ENCODE peak calls at places on chromosomes 13 and 19, in six cellular contexts. V is CD8-positive, alpha-beta T cell; Z is cardiac muscle cell; X is PC-9; G is pancreas; I is PC-3. M is an unnamed sample.

GRCh38 chr13:88648598-88649373 is 977.6 kb downstream of the SLITRK5 start:
- DNase-seq in V (no peak), Z (no peak), X (no peak), G (no peak), I (no peak), M (no peak)

GRCh38 chr19:979318-979741 is 4.8 kb upstream of the WDR18 start:
- DNase-seq in V (no peak), Z (no peak), X (no peak), G (no peak), I (no peak), M (no peak)

GRCh38 chr13:64074989-64075474 is 2659.4 kb upstream of the PCDH20 start:
- DNase-seq in V (no peak), Z (no peak), X (peak; percentile 44), G (no peak), I (no peak), M (no peak)

GRCh38 chr19:46493236-46494114 is 2.2 kb downstream of the PNMA8B start:
- DNase-seq in V (no peak), Z (peak; percentile 58), X (no peak), G (no peak), I (no peak), M (peak; percentile 21)

GRCh38 chr19:33795370-33796163 is 1.1 kb upstream of the KCTD15 start:
- DNase-seq in V (peak; percentile 26), Z (peak; percentile 96), X (peak; percentile 61), G (peak; percentile 83), I (peak; percentile 70), M (peak; percentile 82)

GRCh38 chr19:1283207-1283916 is 2.3 kb upstream of the EFNA2 start:
- DNase-seq in V (no peak), Z (no peak), X (no peak), G (no peak), I (no peak), M (no peak)

GRCh38 chr13:47033216-47033615 is 136.4 kb upstream of the HTR2A start:
- DNase-seq in V (no peak), Z (peak; percentile 45), X (no peak), G (no peak), I (peak; percentile 57), M (no peak)

GRCh38 chr13:84655677-84656076 is 773.4 kb upstream of the SLITRK1 start:
- DNase-seq in V (no peak), Z (peak; percentile 31), X (no peak), G (no peak), I (no peak), M (no peak)

GRCh38 chr13:43877788-43878187 is 1.8 kb downstream of the CCDC122 start:
- DNase-seq in V (no peak), Z (no peak), X (no peak), G (no peak), I (no peak), M (no peak)

GRCh38 chr13:20525144-20525600 is 485 bp downstream of the CRYL1 start:
- DNase-seq in V (peak; percentile 24), Z (peak; percentile 14), X (no peak), G (peak; percentile 20), I (peak; percentile 21), M (peak; percentile 57)

GRCh38 chr19:14337510-14337909 is 43.7 kb upstream of the ADGRE5 start:
- DNase-seq in V (no peak), Z (peak; percentile 30), X (no peak), G (no peak), I (peak; percentile 72), M (peak; percentile 76)

DNA sequence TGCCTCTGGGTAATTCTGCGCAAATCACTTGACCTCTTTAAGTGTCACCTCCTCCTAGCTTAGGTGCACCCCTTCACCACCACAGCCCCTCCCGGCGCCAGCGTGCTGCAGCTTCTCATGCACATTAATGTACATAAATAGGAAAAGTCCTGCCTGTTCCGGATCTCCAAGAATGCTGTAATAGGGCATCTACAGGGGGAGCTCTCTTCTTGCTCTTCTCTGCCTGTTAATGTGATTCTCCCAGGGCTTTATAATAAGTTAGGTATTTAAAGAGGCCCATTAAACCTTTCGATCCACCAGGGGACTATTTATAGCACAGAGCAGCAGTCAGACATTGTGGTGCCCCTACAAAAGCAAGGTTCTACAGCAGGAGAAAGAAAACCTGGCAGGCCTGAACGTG is 35.3 kb downstream of the SOX1 start:
- DNase-seq in V (no peak), Z (no peak), X (no peak), G (no peak), I (peak; percentile 6), M (no peak)
- TF ChIP-seq CTCF in V (no peak), Z (no peak), X (no peak), G (no peak), I (no peak), M (peak; percentile 49)

GRCh38 chr19:4010808-4011110 is 3.2 kb downstream of the PIAS4 start:
- DNase-seq in V (no peak), Z (no peak), X (no peak), G (no peak), I (no peak), M (no peak)

GRCh38 chr19:4013886-4014540 is 6.5 kb downstream of the PIAS4 start:
- DNase-seq in V (no peak), Z (no peak), X (no peak), G (no peak), I (no peak), M (no peak)

GRCh38 chr19:4014541-4015491 is 7.3 kb downstream of the PIAS4 start:
- DNase-seq in V (peak; percentile 18), Z (no peak), X (no peak), G (peak; percentile 69), I (no peak), M (no peak)

GRCh38 chr19:4012092-4012974 is 4.8 kb downstream of the PIAS4 start:
- DNase-seq in V (no peak), Z (no peak), X (no peak), G (peak; percentile 83), I (no peak), M (peak; percentile 38)

GRCh38 chr19:4012975-4013634 is 5.6 kb downstream of the PIAS4 start:
- DNase-seq in V (no peak), Z (no peak), X (no peak), G (no peak), I (no peak), M (no peak)
- H3K27ac ChIP-seq in V (no peak overlapping the region), Z (no peak overlapping the region), X (no peak overlapping the region), G (peak overlapping the region; percentile 42), I (no peak overlapping the region), M (peak overlapping the region; percentile 82)

GRCh38 chr19:49425922-49426592 is 869 bp downstream of the GFY start:
- DNase-seq in V (no peak), Z (no peak), X (no peak), G (no peak), I (peak; percentile 37), M (no peak)
- H3K4me3 ChIP-seq in V (no peak overlapping the region), Z (no peak overlapping the region), X (no peak overlapping the region), G (no peak overlapping the region), I (no peak overlapping the region), M (no peak overlapping the region)

GRCh38 chr19:30648321-30648720 is 276.1 kb downstream of the ZNF536 start:
- DNase-seq in V (no peak), Z (no peak), X (no peak), G (no peak), I (no peak), M (no peak)
- TF ChIP-seq CTCF in V (no peak), Z (no peak), X (no peak), G (no peak), I (no peak), M (no peak)

GRCh38 chr13:30869491-30869890 is 36.6 kb upstream of the MEDAG start:
- DNase-seq in V (no peak), Z (peak; percentile 54), X (no peak), G (no peak), I (no peak), M (no peak)
- H3K27ac ChIP-seq in V (no peak overlapping the region), Z (no peak overlapping the region), X (no peak overlapping the region), G (no peak overlapping the region), I (no peak overlapping the region), M (peak overlapping the region; percentile 81)

GRCh38 chr19:17322854-17323253 is 11.8 kb downstream of the ANO8 start:
- DNase-seq in V (no peak), Z (no peak), X (no peak), G (no peak), I (no peak), M (no peak)

GRCh38 chr19:17324357-17325114 is 10.1 kb downstream of the ANO8 start:
- DNase-seq in V (no peak), Z (no peak), X (no peak), G (no peak), I (no peak), M (no peak)

GRCh38 chr19:17323973-17324327 is 10.7 kb downstream of the ANO8 start:
- DNase-seq in V (no peak), Z (no peak), X (no peak), G (no peak), I (no peak), M (no peak)

GRCh38 chr19:17321655-17322489 is 12.5 kb downstream of the DDA1 start:
- DNase-seq in V (no peak), Z (no peak), X (no peak), G (no peak), I (no peak), M (no peak)

GRCh38 chr19:17323274-17323972 is 11.2 kb downstream of the ANO8 start:
- DNase-seq in V (no peak), Z (no peak), X (no peak), G (no peak), I (no peak), M (no peak)
- H3K4me3 ChIP-seq in V (no peak overlapping the region), Z (no peak overlapping the region), X (no peak overlapping the region), G (no peak overlapping the region), I (no peak overlapping the region), M (no peak overlapping the region)

GRCh38 chr19:41434450-41434849 is 5.3 kb downstream of the DMAC2 start:
- DNase-seq in V (no peak), Z (no peak), X (no peak), G (no peak), I (no peak), M (no peak)

GRCh38 chr19:41428481-41428859 is 1.3 kb upstream of the B3GNT8 start:
- DNase-seq in V (no peak), Z (no peak), X (no peak), G (no peak), I (no peak), M (no peak)

GRCh38 chr19:41433171-41433570 is 6.0 kb upstream of the B3GNT8 start:
- DNase-seq in V (no peak), Z (no peak), X (no peak), G (no peak), I (no peak), M (no peak)

GRCh38 chr19:41430907-41431306 is 3.7 kb upstream of the B3GNT8 start:
- DNase-seq in V (no peak), Z (no peak), X (no peak), G (no peak), I (no peak), M (no peak)

DNA sequence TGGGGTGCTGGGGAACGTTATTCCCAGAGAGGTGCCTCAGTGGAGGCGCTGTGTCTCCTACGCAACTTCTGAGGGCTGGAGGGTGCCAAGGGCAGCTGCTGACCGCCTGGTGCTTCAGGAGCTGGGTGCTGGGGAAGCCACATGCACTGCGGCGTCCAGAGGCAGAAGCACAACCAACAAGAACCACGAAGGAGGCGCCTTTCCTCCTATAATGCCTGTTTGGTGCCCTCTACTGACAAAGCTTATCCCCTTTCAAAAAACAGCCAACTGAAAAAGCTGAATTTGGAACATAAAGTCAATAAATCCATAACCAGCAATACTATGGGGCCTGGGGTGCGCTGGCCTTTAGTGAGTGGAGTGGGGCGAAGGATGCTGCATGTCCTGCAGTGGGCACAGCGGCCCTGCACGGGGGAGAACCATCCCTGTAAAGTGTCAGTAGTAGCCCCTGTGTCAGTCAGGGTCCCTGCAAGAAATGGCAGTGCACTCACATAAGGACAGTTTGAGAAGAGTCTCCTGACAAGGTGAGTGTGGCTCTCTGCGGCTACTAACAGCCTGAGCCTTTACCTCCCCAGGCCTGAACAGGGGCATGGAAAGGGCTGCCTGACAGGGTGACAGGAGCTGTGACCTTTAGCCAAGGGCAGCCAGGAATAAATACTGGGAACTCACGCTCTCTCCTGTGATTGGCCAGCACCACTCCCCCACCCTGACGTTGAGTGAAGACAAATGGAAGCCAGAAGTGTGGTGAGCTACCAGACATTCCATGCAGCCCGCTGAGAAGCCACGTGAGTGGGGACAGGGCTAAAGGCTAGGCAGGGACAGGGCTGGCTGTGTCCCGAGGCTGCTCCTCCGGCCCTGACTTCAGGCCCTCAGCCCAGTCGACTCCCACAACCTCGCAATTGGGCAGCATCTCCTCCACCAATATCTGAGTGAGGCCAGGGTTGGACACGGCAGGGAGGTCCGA is 4.5 kb upstream of the B3GNT8 start:
- DNase-seq in V (no peak), Z (peak; percentile 46), X (no peak), G (no peak), I (no peak), M (no peak)
- TF ChIP-seq CTCF in V (no peak), Z (peak; percentile 41), X (peak; percentile 45), G (no peak), I (peak; percentile 46), M (peak; percentile 29)

M was measured in transverse colon.